ENCODE peak calls at places on chromosomes 13 and 19, in seven cellular contexts. Q, W, J, I, U, X and A are unnamed samples. For H3K4me1 and H3K27me3, the result is how much of the 10 kb centered on the place peaks cover.

GRCh38 chr19:54470276-54470887 is 2.7 kb downstream of the CDC42EP5 start:
- DNase-seq in Q (no peak), J (no peak), W (no peak), U (no peak), X (no peak), I (no peak), A (no peak)

GRCh38 chr13:73220966-73221720 is 162.3 kb downstream of the KLF5 start:
- DNase-seq in U (no peak), I (no peak), W (no peak), J (no peak), X (no peak), Q (peak), A (no peak)

GRCh38 chr13:20438801-20439200 is 86.9 kb downstream of the CRYL1 start:
- DNase-seq in X (no peak), J (no peak), W (no peak), Q (no peak), U (no peak), I (no peak), A (no peak)

GRCh38 chr19:18225702-18226468 is at the start of gene PDE4C:
- DNase-seq in X (no peak), I (no peak), J (no peak), Q (no peak), U (peak), W (no peak), A (peak)

GRCh38 chr13:110398564-110399507 is 91.8 kb downstream of the COL4A2 start:
- DNase-seq in U (no peak), X (no peak), W (no peak), Q (no peak), I (no peak), J (no peak), A (no peak)

GRCh38 chr19:8321760-8322637 is 703 bp downstream of the RPS28 start:
- DNase-seq in U (no peak), X (no peak), J (no peak), W (no peak), Q (peak), I (no peak), A (no peak)

GRCh38 chr19:4597975-4598671 is 38.6 kb upstream of the SEMA6B start:
- DNase-seq in I (no peak), X (no peak), J (no peak), W (no peak), U (peak), Q (peak), A (peak)

GRCh38 chr13:111368091-111368490 is 47.6 kb downstream of the TEX29 start:
- DNase-seq in U (no peak), Q (no peak), W (no peak), J (no peak), I (no peak), X (no peak), A (no peak)

GRCh38 chr19:35715981-35716734 is 1.6 kb upstream of the KMT2B start:
- DNase-seq in U (peak), I (no peak), J (peak), W (no peak), Q (no peak), X (no peak), A (peak)

GRCh38 chr13:40026741-40027140 is 371.3 kb downstream of the COG6 start:
- DNase-seq in W (no peak), X (peak), Q (no peak), U (no peak), I (no peak), J (no peak), A (no peak)

GRCh38 chr19:33114302-33114701 is 17.6 kb upstream of the WDR88 start:
- DNase-seq in Q (no peak), J (no peak), I (peak), X (no peak), U (no peak), W (no peak), A (no peak)

GRCh38 chr19:48925240-48925843 is 8.2 kb upstream of the DHDH start:
- DNase-seq in W (peak), U (no peak), X (no peak), I (peak), J (peak), Q (no peak), A (no peak)

GRCh38 chr13:76845865-76846264 is 40.3 kb downstream of the KCTD12 start:
- DNase-seq in U (no peak), W (no peak), Q (no peak), X (no peak), J (no peak), I (no peak), A (no peak)

GRCh38 chr13:49777746-49778614 is 14.5 kb downstream of the KPNA3 start:
- DNase-seq in W (no peak), J (no peak), U (no peak), Q (no peak), X (no peak), I (no peak), A (no peak)

GRCh38 chr19:44968118-44968517 is 12.9 kb downstream of the CLPTM1 start:
- DNase-seq in X (no peak), Q (no peak), J (no peak), W (no peak), U (no peak), I (no peak), A (no peak)

GRCh38 chr19:43780706-43781525 is at the start of gene KCNN4:
- DNase-seq in J (no peak), U (no peak), Q (peak), W (no peak), I (peak), X (no peak), A (no peak)

GRCh38 chr19:10544242-10544752 is 593 bp downstream of the ATG4D start:
- DNase-seq in I (no peak), J (no peak), X (no peak), U (no peak), W (no peak), Q (peak), A (peak)

GRCh38 chr19:28502879-28503734 is 709.8 kb downstream of the UQCRFS1 start:
- DNase-seq in I (no peak), U (no peak), J (no peak), W (no peak), X (no peak), Q (no peak), A (no peak)

GRCh38 chr13:83829800-83830199 is 52.5 kb downstream of the SLITRK1 start:
- DNase-seq in I (no peak), Q (no peak), U (no peak), J (no peak), X (no peak), W (no peak), A (no peak)

GRCh38 chr19:42206871-42207755 is 10.4 kb downstream of the DEDD2 start:
- DNase-seq in U (no peak), W (no peak), X (no peak), Q (peak), J (no peak), I (no peak), A (no peak)

GRCh38 chr19:42201489-42202289 is 15.8 kb downstream of the DEDD2 start:
- DNase-seq in X (peak), I (no peak), W (no peak), J (no peak), Q (no peak), U (no peak), A (no peak)

GRCh38 chr19:42202290-42202867 is 15.1 kb downstream of the DEDD2 start:
- DNase-seq in U (no peak), J (no peak), W (no peak), X (no peak), I (no peak), Q (no peak), A (no peak)

GRCh38 chr19:42204684-42205083 is 12.8 kb downstream of the DEDD2 start:
- DNase-seq in U (no peak), Q (no peak), W (no peak), I (no peak), J (no peak), X (no peak), A (peak)

DNA sequence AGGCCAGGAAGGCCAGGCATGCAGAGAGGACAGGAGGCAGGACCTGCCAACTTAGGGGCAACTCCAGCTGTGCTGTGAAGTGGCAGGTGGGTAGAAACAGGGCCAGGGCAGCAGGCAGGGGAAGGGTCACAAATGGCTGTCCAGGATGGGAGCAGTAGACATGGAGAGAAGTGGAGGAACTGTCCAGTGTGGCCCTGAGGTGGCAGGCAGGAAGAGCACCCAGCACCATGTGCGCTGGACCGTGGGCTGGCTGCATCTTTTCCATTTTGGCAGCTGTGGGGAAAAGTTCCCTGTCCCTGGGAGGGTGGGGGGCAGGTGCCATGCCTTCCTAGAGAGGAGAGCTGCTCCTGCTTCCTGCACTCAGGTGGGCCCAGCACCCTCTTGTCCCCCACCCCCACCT is 13.8 kb downstream of the DEDD2 start:
- DNase-seq in U (no peak), I (no peak), W (no peak), J (no peak), Q (no peak), X (no peak), A (no peak)
- H3K4me1 ChIP-seq in U (under half), I (under half), W (under half), J (under half), Q (half or more), X (under half), A (under half)

GRCh38 chr13:42808572-42808971 is 27.2 kb downstream of the FAM216B start:
- DNase-seq in W (no peak), U (no peak), X (no peak), I (no peak), Q (no peak), J (no peak), A (no peak)

GRCh38 chr13:42803563-42804212 is 22.3 kb downstream of the FAM216B start:
- DNase-seq in W (no peak), X (no peak), Q (no peak), U (no peak), I (no peak), J (no peak), A (no peak)

GRCh38 chr13:42807236-42807635 is 25.9 kb downstream of the FAM216B start:
- DNase-seq in J (no peak), X (no peak), I (no peak), U (no peak), W (no peak), Q (no peak), A (no peak)

GRCh38 chr13:42804244-42804868 is 23.0 kb downstream of the FAM216B start:
- DNase-seq in W (no peak), J (no peak), X (no peak), I (no peak), U (no peak), Q (no peak), A (no peak)

GRCh38 chr13:42807866-42808265 is 26.5 kb downstream of the FAM216B start:
- DNase-seq in J (peak), Q (no peak), X (no peak), U (no peak), W (no peak), I (no peak), A (no peak)
- TF ChIP-seq REST in J (no peak), Q (no peak), X (no peak), U (no peak), W (no peak), I (no peak), A (no peak)

GRCh38 chr19:19549804-19550453 is 11.9 kb downstream of the CILP2 start:
- DNase-seq in X (no peak), I (no peak), U (no peak), Q (no peak), J (no peak), W (no peak), A (no peak)

GRCh38 chr19:19551862-19552192 is 13.8 kb downstream of the CILP2 start:
- DNase-seq in X (no peak), Q (no peak), J (no peak), W (no peak), U (no peak), I (no peak), A (no peak)

GRCh38 chr19:19550972-19551861 is 13.2 kb downstream of the CILP2 start:
- DNase-seq in Q (no peak), U (no peak), J (no peak), X (no peak), I (no peak), W (no peak), A (no peak)

GRCh38 chr19:19548915-19549537 is 11.0 kb downstream of the CILP2 start:
- DNase-seq in U (no peak), X (no peak), J (no peak), I (no peak), W (no peak), Q (no peak), A (no peak)

GRCh38 chr19:19550454-19550842 is 12.4 kb downstream of the CILP2 start:
- DNase-seq in U (no peak), W (no peak), J (no peak), Q (no peak), I (no peak), X (no peak), A (no peak)
- H3K27me3 ChIP-seq in U (under half), W (under half), J (under half), Q (under half), I (under half), X (under half), A (under half)

DNA sequence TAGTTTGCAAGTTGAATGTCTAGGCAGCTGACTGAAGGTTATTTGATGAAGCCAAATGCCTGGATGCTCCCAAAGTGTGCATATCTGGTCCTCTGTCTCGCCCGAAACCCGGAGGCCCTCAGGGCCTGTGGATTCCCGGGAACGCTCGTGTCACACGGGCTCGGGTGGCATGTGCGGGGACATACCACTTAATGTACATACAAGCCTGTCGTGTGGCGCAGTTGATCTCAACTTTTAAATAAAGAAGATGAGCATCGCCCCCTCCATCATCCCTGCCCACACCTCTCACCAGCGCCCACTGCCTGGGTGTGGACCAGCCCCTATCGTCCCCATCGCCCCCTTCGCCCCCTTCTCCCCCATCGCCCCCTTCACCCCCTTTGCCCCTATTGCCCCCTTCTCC is 33.9 kb downstream of the ATP11A start:
- DNase-seq in W (no peak), X (no peak), U (no peak), I (no peak), J (no peak), Q (no peak), A (no peak)
- H3K4me1 ChIP-seq in W (half or more), X (under half), U (under half), I (half or more), J (half or more), Q (under half), A (under half)